ENCODE peak calls at places on chromosomes 1 and 21, in four cellular contexts. One of them, this sample, is unnamed.

GRCh38 chr21:25977068-25977611 is 193.4 kb downstream of the APP start:
- DNase-seq in GM12878: no peak
- DNase-seq in endothelial cell of umbilical vein: no peak
- DNase-seq in IMR-90: no peak
- DNase-seq in this sample: no peak

GRCh38 chr1:160068231-160068630 is 1.7 kb downstream of the KCNJ10 start:
- DNase-seq in IMR-90: no peak
- DNase-seq in endothelial cell of umbilical vein: no peak
- DNase-seq in GM12878: no peak
- DNase-seq in this sample: no peak

GRCh38 chr1:204868340-204868700 is 2.3 kb upstream of the NFASC start:
- DNase-seq in IMR-90: no peak
- DNase-seq in endothelial cell of umbilical vein: no peak
- DNase-seq in GM12878: no peak
- DNase-seq in this sample: no peak

GRCh38 chr1:2556277-2557145 is at the start of gene TNFRSF14:
- DNase-seq in endothelial cell of umbilical vein: peak
- DNase-seq in GM12878: no peak
- DNase-seq in IMR-90: peak
- DNase-seq in this sample: peak

GRCh38 chr1:223141021-223141420 is 2.0 kb downstream of the TLR5 start:
- DNase-seq in endothelial cell of umbilical vein: no peak
- DNase-seq in GM12878: no peak
- DNase-seq in IMR-90: peak
- DNase-seq in this sample: no peak

GRCh38 chr1:174217787-174218574 is 58.7 kb downstream of the RABGAP1L start:
- DNase-seq in endothelial cell of umbilical vein: peak
- DNase-seq in GM12878: no peak
- DNase-seq in IMR-90: peak
- DNase-seq in this sample: peak

GRCh38 chr1:16612332-16613172 is 812 bp downstream of the NBPF1 start:
- DNase-seq in GM12878: no peak
- DNase-seq in IMR-90: peak
- DNase-seq in endothelial cell of umbilical vein: peak
- DNase-seq in this sample: peak

GRCh38 chr21:29095203-29095602 is 21.8 kb upstream of the CCT8 start:
- DNase-seq in endothelial cell of umbilical vein: no peak
- DNase-seq in IMR-90: no peak
- DNase-seq in GM12878: no peak
- DNase-seq in this sample: no peak

GRCh38 chr21:38753114-38754100 is 52.3 kb upstream of the ETS2 start:
- DNase-seq in endothelial cell of umbilical vein: no peak
- DNase-seq in IMR-90: no peak
- DNase-seq in GM12878: no peak
- DNase-seq in this sample: no peak

GRCh38 chr1:24425446-24425845 is 9.8 kb downstream of the NIPAL3 start:
- DNase-seq in GM12878: no peak
- DNase-seq in endothelial cell of umbilical vein: no peak
- DNase-seq in IMR-90: no peak
- DNase-seq in this sample: no peak

GRCh38 chr1:19858894-19859293 is 23.3 kb upstream of the OTUD3 start:
- DNase-seq in IMR-90: no peak
- DNase-seq in endothelial cell of umbilical vein: no peak
- DNase-seq in GM12878: no peak
- DNase-seq in this sample: no peak

GRCh38 chr21:16572032-16572431 is 842.2 kb downstream of the USP25 start:
- DNase-seq in endothelial cell of umbilical vein: no peak
- DNase-seq in GM12878: no peak
- DNase-seq in IMR-90: peak
- DNase-seq in this sample: no peak

GRCh38 chr21:44994016-44994365 is 54.2 kb downstream of the SLX9 start:
- DNase-seq in endothelial cell of umbilical vein: no peak
- DNase-seq in GM12878: no peak
- DNase-seq in IMR-90: no peak
- DNase-seq in this sample: no peak

GRCh38 chr21:44078411-44078981 is 28.7 kb upstream of the PWP2 start:
- DNase-seq in endothelial cell of umbilical vein: no peak
- DNase-seq in GM12878: no peak
- DNase-seq in IMR-90: no peak
- DNase-seq in this sample: no peak

DNA sequence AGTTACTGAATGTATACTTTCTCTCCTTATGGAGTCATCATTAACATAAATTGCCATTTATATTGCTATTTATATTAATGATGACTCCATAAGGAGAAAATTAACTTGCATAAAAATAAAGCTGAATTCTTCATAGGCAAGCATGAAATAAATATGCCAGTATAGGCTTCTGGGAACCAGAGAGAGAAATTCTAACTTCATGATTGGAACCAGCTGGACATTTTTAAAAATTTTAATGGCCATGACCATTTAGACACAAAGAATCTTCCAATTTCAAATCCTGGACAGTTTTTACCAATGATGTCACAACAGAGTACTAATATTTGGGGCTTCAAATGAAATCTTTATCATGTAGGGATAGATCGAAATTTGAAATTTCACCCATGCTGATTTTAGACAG is 268.7 kb downstream of the PTGER3 start:
- DNase-seq in GM12878: no peak
- DNase-seq in endothelial cell of umbilical vein: no peak
- DNase-seq in IMR-90: no peak
- DNase-seq in this sample: no peak
- TF ChIP-seq FOS in GM12878: no peak
- TF ChIP-seq FOS in endothelial cell of umbilical vein: no peak
- TF ChIP-seq FOS in IMR-90: no peak
- TF ChIP-seq FOS in this sample: no peak

GRCh38 chr1:109617291-109617801 is 2.1 kb downstream of the GNAT2 start:
- DNase-seq in IMR-90: peak
- DNase-seq in endothelial cell of umbilical vein: peak
- DNase-seq in GM12878: no peak
- DNase-seq in this sample: peak
- TF ChIP-seq FOS in IMR-90: peak
- TF ChIP-seq FOS in endothelial cell of umbilical vein: peak
- TF ChIP-seq FOS in GM12878: no peak
- TF ChIP-seq FOS in this sample: no peak

GRCh38 chr1:161251579-161251978 is 7.0 kb upstream of the PCP4L1 start:
- DNase-seq in endothelial cell of umbilical vein: no peak
- DNase-seq in IMR-90: no peak
- DNase-seq in GM12878: no peak
- DNase-seq in this sample: no peak
- TF ChIP-seq FOS in endothelial cell of umbilical vein: no peak
- TF ChIP-seq FOS in IMR-90: no peak
- TF ChIP-seq FOS in GM12878: no peak
- TF ChIP-seq FOS in this sample: no peak

DNA sequence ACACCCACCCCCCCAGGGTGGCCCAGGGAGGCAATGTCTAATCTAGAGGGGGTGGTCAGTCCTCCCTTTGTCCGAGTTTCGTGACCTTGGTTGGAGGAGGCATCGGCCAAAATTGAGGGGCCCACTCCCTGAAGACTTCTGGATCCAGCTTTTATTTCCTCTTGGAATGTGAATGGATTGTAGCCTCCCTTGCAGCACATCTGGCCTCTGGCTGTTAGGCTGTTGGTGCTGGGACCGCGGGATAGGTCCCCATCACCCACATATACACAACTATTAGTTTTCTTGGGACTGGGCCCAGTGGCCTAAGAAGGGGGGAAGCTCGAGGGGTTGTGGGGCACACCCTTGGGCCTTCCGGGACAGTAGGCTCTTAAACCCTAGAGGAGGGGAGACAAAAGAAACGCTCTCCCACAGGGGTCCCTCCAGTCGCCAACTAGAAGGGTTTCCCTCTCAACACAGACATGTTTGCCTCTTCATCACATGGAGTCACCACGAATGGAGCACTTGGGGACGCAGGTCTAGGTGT is 2.5 kb downstream of the LHX4 start:
- DNase-seq in IMR-90: no peak
- DNase-seq in GM12878: no peak
- DNase-seq in endothelial cell of umbilical vein: no peak
- DNase-seq in this sample: no peak
- TF ChIP-seq FOS in IMR-90: no peak
- TF ChIP-seq FOS in GM12878: no peak
- TF ChIP-seq FOS in endothelial cell of umbilical vein: no peak
- TF ChIP-seq FOS in this sample: no peak

GRCh38 chr1:64082459-64082858 is 121.0 kb upstream of the UBE2U start:
- DNase-seq in GM12878: no peak
- DNase-seq in endothelial cell of umbilical vein: no peak
- DNase-seq in IMR-90: peak
- DNase-seq in this sample: no peak
- TF ChIP-seq FOS in GM12878: no peak
- TF ChIP-seq FOS in endothelial cell of umbilical vein: no peak
- TF ChIP-seq FOS in IMR-90: no peak
- TF ChIP-seq FOS in this sample: no peak

DNA sequence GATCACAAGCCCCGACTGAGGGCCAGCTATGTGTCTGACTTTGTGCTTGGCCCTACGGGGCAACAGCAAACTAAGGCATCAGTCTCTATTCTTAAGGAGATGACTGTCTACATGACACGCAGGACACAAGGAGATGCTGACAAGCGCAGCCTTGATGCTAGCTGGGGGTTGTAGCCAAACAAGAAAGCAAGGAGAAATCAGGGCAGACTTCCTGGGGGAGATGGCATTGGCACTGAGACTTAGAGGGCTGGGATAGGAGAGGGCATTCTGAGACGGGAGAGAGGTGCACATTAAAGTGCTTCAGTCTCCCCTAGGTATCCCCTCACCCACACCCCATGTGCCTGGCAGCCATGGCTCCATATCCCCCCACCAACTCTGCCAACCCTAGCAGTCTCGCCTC is 210.8 kb upstream of the POU3F1 start:
- DNase-seq in GM12878: no peak
- DNase-seq in endothelial cell of umbilical vein: no peak
- DNase-seq in IMR-90: no peak
- DNase-seq in this sample: no peak
- TF ChIP-seq FOS in GM12878: no peak
- TF ChIP-seq FOS in endothelial cell of umbilical vein: no peak
- TF ChIP-seq FOS in IMR-90: no peak
- TF ChIP-seq FOS in this sample: no peak

DNA sequence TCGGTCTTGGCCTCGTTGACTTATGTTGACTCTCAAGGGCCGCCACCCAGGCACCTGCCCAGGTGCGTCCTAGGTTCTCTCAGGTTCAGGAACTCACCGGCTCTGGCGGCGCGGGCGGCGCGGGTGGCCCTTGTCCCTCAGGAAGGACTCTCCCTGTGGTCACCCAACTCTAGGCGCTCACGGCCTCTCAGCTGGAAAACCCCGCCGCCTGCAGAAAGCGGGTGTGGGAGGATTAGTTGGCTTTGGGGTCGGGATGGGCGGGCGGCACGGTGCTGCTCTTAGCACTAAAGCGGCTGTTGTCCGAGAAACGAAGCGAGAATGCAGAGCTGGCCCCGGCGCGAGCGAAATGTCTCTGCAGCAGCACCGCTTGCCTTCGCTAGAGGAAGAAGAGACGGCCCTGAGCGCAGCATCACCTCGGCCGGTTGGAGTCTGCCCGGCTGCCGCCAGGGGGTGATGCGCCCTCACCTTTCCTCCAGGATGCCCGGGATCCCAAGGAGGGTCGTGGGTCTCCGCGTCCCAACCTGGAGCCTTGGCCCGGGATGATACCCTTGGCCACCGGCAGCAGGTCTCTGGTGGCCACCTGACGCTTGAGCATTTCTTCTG is 8.1 kb upstream of the TADA1 start:
- DNase-seq in GM12878: no peak
- DNase-seq in IMR-90: peak
- DNase-seq in endothelial cell of umbilical vein: peak
- DNase-seq in this sample: peak
- TF ChIP-seq FOS in GM12878: no peak
- TF ChIP-seq FOS in IMR-90: no peak
- TF ChIP-seq FOS in endothelial cell of umbilical vein: no peak
- TF ChIP-seq FOS in this sample: no peak

GRCh38 chr1:161069201-161069685 is 448 bp downstream of the ARHGAP30 start:
- DNase-seq in endothelial cell of umbilical vein: no peak
- DNase-seq in IMR-90: no peak
- DNase-seq in GM12878: no peak
- DNase-seq in this sample: no peak

GRCh38 chr1:161068306-161069200 is 1.1 kb downstream of the ARHGAP30 start:
- DNase-seq in GM12878: peak
- DNase-seq in endothelial cell of umbilical vein: no peak
- DNase-seq in IMR-90: no peak
- DNase-seq in this sample: no peak

GRCh38 chr1:161071886-161072371 is 2.2 kb upstream of the ARHGAP30 start:
- DNase-seq in endothelial cell of umbilical vein: no peak
- DNase-seq in GM12878: no peak
- DNase-seq in IMR-90: no peak
- DNase-seq in this sample: peak

GRCh38 chr1:161070737-161071136 is 1.0 kb upstream of the ARHGAP30 start:
- DNase-seq in IMR-90: no peak
- DNase-seq in endothelial cell of umbilical vein: no peak
- DNase-seq in GM12878: no peak
- DNase-seq in this sample: no peak

DNA sequence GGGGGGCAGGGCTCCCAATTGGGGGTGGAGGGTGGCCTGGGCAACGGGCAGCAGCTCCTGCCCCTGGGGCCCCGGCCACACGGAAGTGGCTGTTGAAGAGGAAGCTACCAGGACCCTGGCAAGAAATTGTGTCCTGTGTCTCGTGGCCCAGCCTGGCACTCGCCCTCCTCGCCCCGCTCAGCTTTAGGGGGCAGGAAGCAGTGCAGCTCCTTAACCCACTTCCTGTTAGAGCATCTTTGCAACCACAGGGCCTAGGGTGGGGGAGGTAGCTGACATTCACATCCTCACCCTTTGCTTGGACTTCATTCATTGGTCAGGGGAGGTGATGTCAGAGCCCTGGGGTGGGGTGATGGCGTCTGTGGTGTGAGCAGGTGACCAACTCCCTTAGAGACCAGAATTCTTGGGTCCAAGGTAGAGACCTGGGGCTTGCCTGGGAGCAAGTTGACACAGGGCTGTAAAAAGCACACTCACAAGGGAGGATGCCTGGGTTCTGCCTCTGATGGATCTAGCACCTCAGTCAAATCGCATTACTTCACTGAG is at the start of gene ARHGAP30:
- DNase-seq in IMR-90: no peak
- DNase-seq in endothelial cell of umbilical vein: no peak
- DNase-seq in GM12878: peak
- DNase-seq in this sample: no peak
- TF ChIP-seq FOS in IMR-90: no peak
- TF ChIP-seq FOS in endothelial cell of umbilical vein: no peak
- TF ChIP-seq FOS in GM12878: no peak
- TF ChIP-seq FOS in this sample: no peak

GRCh38 chr1:59172693-59173092 is 124.2 kb upstream of the FGGY start:
- DNase-seq in GM12878: no peak
- DNase-seq in IMR-90: no peak
- DNase-seq in endothelial cell of umbilical vein: no peak
- DNase-seq in this sample: no peak

GRCh38 chr1:59171788-59172187 is 125.1 kb upstream of the FGGY start:
- DNase-seq in GM12878: no peak
- DNase-seq in endothelial cell of umbilical vein: no peak
- DNase-seq in IMR-90: no peak
- DNase-seq in this sample: no peak

GRCh38 chr1:59169703-59170102 is 127.2 kb upstream of the FGGY start:
- DNase-seq in IMR-90: no peak
- DNase-seq in GM12878: no peak
- DNase-seq in endothelial cell of umbilical vein: no peak
- DNase-seq in this sample: no peak

GRCh38 chr1:59170659-59171058 is 126.2 kb upstream of the FGGY start:
- DNase-seq in endothelial cell of umbilical vein: no peak
- DNase-seq in GM12878: no peak
- DNase-seq in IMR-90: no peak
- DNase-seq in this sample: no peak

GRCh38 chr1:59173721-59174120 is 123.2 kb upstream of the FGGY start:
- DNase-seq in endothelial cell of umbilical vein: peak
- DNase-seq in GM12878: no peak
- DNase-seq in IMR-90: peak
- DNase-seq in this sample: no peak
- TF ChIP-seq FOS in endothelial cell of umbilical vein: peak
- TF ChIP-seq FOS in GM12878: no peak
- TF ChIP-seq FOS in IMR-90: peak
- TF ChIP-seq FOS in this sample: no peak

This sample was measured in K562.